ENCODE peak calls at places on chromosome 12, in eight cellular contexts. E, D, O, Y, G, H, T and K are unnamed samples.

GRCh38 chr12:107655281-107656065 is 30.1 kb upstream of the PWP1 start:
- DNase-seq in E (no peak), D (no peak), O (no peak), Y (no peak), G (peak; percentile 18), H (no peak), T (no peak), K (no peak)

GRCh38 chr12:54286042-54286931 is 5.8 kb downstream of the HNRNPA1 start:
- DNase-seq in E (no peak), D (no peak), O (no peak), Y (no peak), G (no peak), H (no peak), T (no peak), K (no peak)

GRCh38 chr12:46553911-46554310 is 181.3 kb upstream of the SLC38A2 start:
- DNase-seq in E (peak; percentile 58), D (no peak), O (no peak), Y (no peak), G (no peak), H (no peak), T (no peak), K (no peak)

GRCh38 chr12:52495385-52495784 is 2.3 kb upstream of the KRT6A start:
- DNase-seq in E (no peak), D (no peak), O (no peak), Y (no peak), G (no peak), H (no peak), T (peak; percentile 86), K (no peak)

GRCh38 chr12:65308001-65308400 is 29.5 kb downstream of the MSRB3 start:
- DNase-seq in E (no peak), D (no peak), O (no peak), Y (no peak), G (no peak), H (no peak), T (no peak), K (no peak)

GRCh38 chr12:76020281-76020680 is 11.3 kb downstream of the PHLDA1 start:
- DNase-seq in E (no peak), D (no peak), O (peak; percentile 91), Y (no peak), G (no peak), H (peak; percentile 76), T (no peak), K (no peak)

GRCh38 chr12:24244801-24245200 is 295.3 kb upstream of the SOX5 start:
- DNase-seq in E (no peak), D (no peak), O (no peak), Y (no peak), G (no peak), H (no peak), T (no peak), K (no peak)

GRCh38 chr12:19894049-19894448 is 454.8 kb downstream of the AEBP2 start:
- DNase-seq in E (no peak), D (no peak), O (no peak), Y (peak; percentile 24), G (no peak), H (no peak), T (no peak), K (peak; percentile 9)

GRCh38 chr12:93849946-93850345 is 172.8 kb downstream of the CRADD start:
- DNase-seq in E (no peak), D (no peak), O (no peak), Y (no peak), G (no peak), H (no peak), T (no peak), K (no peak)

GRCh38 chr12:100554608-100555077 is 18.8 kb upstream of the GAS2L3 start:
- DNase-seq in E (peak; percentile 59), D (no peak), O (no peak), Y (peak; percentile 32), G (no peak), H (no peak), T (peak; percentile 76), K (no peak)

GRCh38 chr12:117966511-117966910 is 2.3 kb downstream of the KSR2 start:
- DNase-seq in E (no peak), D (no peak), O (no peak), Y (no peak), G (no peak), H (no peak), T (no peak), K (no peak)

GRCh38 chr12:58502857-58503256 is 417.4 kb downstream of the LRIG3 start:
- DNase-seq in E (no peak), D (no peak), O (no peak), Y (no peak), G (no peak), H (no peak), T (no peak), K (no peak)

GRCh38 chr12:93122569-93123091 is 193.5 kb upstream of the EEA1 start:
- DNase-seq in E (no peak), D (no peak), O (no peak), Y (no peak), G (no peak), H (no peak), T (no peak), K (no peak)

GRCh38 chr12:110249105-110249504 is 31.9 kb upstream of the ATP2A2 start:
- DNase-seq in E (no peak), D (peak; percentile 55), O (no peak), Y (no peak), G (no peak), H (no peak), T (no peak), K (no peak)

GRCh38 chr12:60501124-60501729 is 905.4 kb downstream of the SLC16A7 start:
- DNase-seq in E (no peak), D (no peak), O (no peak), Y (no peak), G (no peak), H (no peak), T (peak; percentile 6), K (no peak)

GRCh38 chr12:10354502-10354901 is 35.3 kb downstream of the KLRK1 start:
- DNase-seq in E (no peak), D (no peak), O (no peak), Y (no peak), G (no peak), H (no peak), T (no peak), K (no peak)

GRCh38 chr12:52524241-52524897 is 4.2 kb upstream of the KRT5 start:
- DNase-seq in E (no peak), D (peak; percentile 18), O (peak; percentile 17), Y (no peak), G (no peak), H (no peak), T (no peak), K (no peak)

GRCh38 chr12:3980504-3981272 is 107.5 kb upstream of the PARP11 start:
- DNase-seq in E (no peak), D (no peak), O (no peak), Y (no peak), G (no peak), H (no peak), T (no peak), K (no peak)

GRCh38 chr12:30546121-30546520 is 149.5 kb downstream of the IPO8 start:
- DNase-seq in E (no peak), D (no peak), O (no peak), Y (no peak), G (no peak), H (no peak), T (no peak), K (no peak)

GRCh38 chr12:124538194-124539082 is 29.0 kb downstream of the NCOR2 start:
- DNase-seq in E (no peak), D (peak; percentile 76), O (no peak), Y (no peak), G (no peak), H (no peak), T (no peak), K (no peak)

GRCh38 chr12:108358580-108358965 is 19.5 kb upstream of the CMKLR1 start:
- DNase-seq in E (no peak), D (no peak), O (no peak), Y (no peak), G (no peak), H (no peak), T (no peak), K (no peak)

GRCh38 chr12:112107728-112108447 is 695 bp downstream of the NAA25 start:
- DNase-seq in E (no peak), D (peak; percentile 67), O (no peak), Y (no peak), G (peak; percentile 83), H (no peak), T (no peak), K (no peak)

GRCh38 chr12:111405856-111406473 is at the start of gene SH2B3:
- DNase-seq in E (no peak), D (no peak), O (peak; percentile 90), Y (no peak), G (no peak), H (peak; percentile 78), T (peak; percentile 55), K (no peak)

GRCh38 chr12:106743270-106743988 is 31.1 kb upstream of the RIC8B start:
- DNase-seq in E (no peak), D (no peak), O (no peak), Y (no peak), G (no peak), H (no peak), T (no peak), K (no peak)

GRCh38 chr12:55969356-55969755 is 2.7 kb downstream of the CDK2 start:
- DNase-seq in E (no peak), D (no peak), O (no peak), Y (no peak), G (no peak), H (no peak), T (no peak), K (no peak)

GRCh38 chr12:17588968-17589367 is 501.0 kb downstream of the RERGL start:
- DNase-seq in E (no peak), D (no peak), O (no peak), Y (no peak), G (no peak), H (no peak), T (no peak), K (no peak)

GRCh38 chr12:132579747-132580146 is 30.6 kb downstream of the LRCOL1 start:
- DNase-seq in E (no peak), D (no peak), O (no peak), Y (no peak), G (no peak), H (no peak), T (no peak), K (no peak)

GRCh38 chr12:51247523-51248206 is 9.0 kb downstream of the DAZAP2 start:
- DNase-seq in E (no peak), D (no peak), O (no peak), Y (no peak), G (no peak), H (no peak), T (no peak), K (no peak)

GRCh38 chr12:109685574-109686447 is 27.8 kb upstream of the FAM222A start:
- DNase-seq in E (no peak), D (no peak), O (no peak), Y (no peak), G (no peak), H (no peak), T (no peak), K (no peak)

GRCh38 chr12:26803552-26803951 is 29.4 kb downstream of the ITPR2 start:
- DNase-seq in E (no peak), D (no peak), O (no peak), Y (no peak), G (no peak), H (no peak), T (no peak), K (no peak)

GRCh38 chr12:42587564-42588307 is 1.8 kb downstream of the PRICKLE1 start:
- DNase-seq in E (no peak), D (no peak), O (no peak), Y (no peak), G (no peak), H (no peak), T (no peak), K (no peak)

GRCh38 chr12:25806271-25806670 is 152.2 kb upstream of the RASSF8 start:
- DNase-seq in E (no peak), D (no peak), O (no peak), Y (no peak), G (no peak), H (peak; percentile 8), T (no peak), K (no peak)

GRCh38 chr12:45989857-45990467 is 412 bp downstream of the SCAF11 start:
- DNase-seq in E (no peak), D (peak; percentile 88), O (peak; percentile 82), Y (no peak), G (peak; percentile 91), H (peak; percentile 58), T (peak; percentile 41), K (peak; percentile 33)

GRCh38 chr12:126036348-126036747 is 971.1 kb downstream of the AACS start:
- DNase-seq in E (no peak), D (no peak), O (no peak), Y (no peak), G (no peak), H (no peak), T (no peak), K (no peak)